ENCODE peak calls at places on chromosomes 3 and 15, in five cellular contexts. O is dorsolateral prefrontal cortex, G is AG04449, N is HFFc6, W is NAMALWA. Z is an unnamed sample.

GRCh38 chr3:69294014-69294771 is 91.7 kb downstream of the FRMD4B start:
- DNase-seq in O (no peak), G (peak), N (no peak), W (no peak), Z (no peak)

GRCh38 chr3:179651687-179652466 is 963 bp upstream of the USP13 start:
- DNase-seq in O (no peak), G (no peak), N (no peak), W (no peak), Z (no peak)

GRCh38 chr3:172560026-172560425 is 36.8 kb upstream of the TNFSF10 start:
- DNase-seq in O (no peak), G (no peak), N (no peak), W (no peak), Z (no peak)

GRCh38 chr3:185176756-185177359 is 24.0 kb upstream of the C3orf70 start:
- DNase-seq in O (no peak), G (no peak), N (peak), W (peak), Z (no peak)

GRCh38 chr15:59174846-59175831 is 31.5 kb upstream of the LDHAL6B start:
- DNase-seq in O (peak), G (no peak), N (peak), W (peak), Z (peak)

GRCh38 chr3:188978772-188979171 is 193.0 kb upstream of the TPRG1 start:
- DNase-seq in O (no peak), G (peak), N (peak), W (no peak), Z (no peak)

GRCh38 chr3:5014431-5014830 is 35.2 kb downstream of the BHLHE40 start:
- DNase-seq in O (no peak), G (no peak), N (no peak), W (no peak), Z (no peak)

GRCh38 chr3:100042577-100042981 is 71.7 kb downstream of the FILIP1L start:
- DNase-seq in O (no peak), G (peak), N (peak), W (no peak), Z (peak)

GRCh38 chr3:127263586-127264231 is 24.1 kb downstream of the PRR20G start:
- DNase-seq in O (no peak), G (no peak), N (no peak), W (no peak), Z (no peak)

GRCh38 chr3:164687211-164687610 is 391.1 kb downstream of the SI start:
- DNase-seq in O (no peak), G (no peak), N (no peak), W (no peak), Z (no peak)

GRCh38 chr3:18354706-18355105 is 70.4 kb downstream of the SATB1 start:
- DNase-seq in O (no peak), G (no peak), N (peak), W (no peak), Z (no peak)

GRCh38 chr15:88810449-88810848 is 7.2 kb downstream of the ACAN start:
- DNase-seq in O (no peak), G (no peak), N (peak), W (no peak), Z (peak)

GRCh38 chr15:98763179-98763578 is 114.8 kb downstream of the IGF1R start:
- DNase-seq in O (no peak), G (no peak), N (no peak), W (no peak), Z (no peak)

GRCh38 chr3:146271180-146271579 is 20.3 kb upstream of the PLSCR4 start:
- DNase-seq in O (no peak), G (no peak), N (no peak), W (no peak), Z (no peak)

GRCh38 chr3:13110678-13111116 is 37.5 kb upstream of the IQSEC1 start:
- DNase-seq in O (no peak), G (no peak), N (peak), W (peak), Z (no peak)

GRCh38 chr3:153246805-153247204 is 84.8 kb downstream of the RAP2B start:
- DNase-seq in O (no peak), G (peak), N (peak), W (no peak), Z (no peak)

GRCh38 chr15:76235186-76235826 is 76.0 kb downstream of the ETFA start:
- DNase-seq in O (no peak), G (peak), N (peak), W (peak), Z (peak)

GRCh38 chr3:171256445-171257250 is 203.6 kb downstream of the TNIK start:
- DNase-seq in O (no peak), G (no peak), N (peak), W (no peak), Z (no peak)

Z was measured in HS-5.